ENCODE peak calls at places on chromosome 3, in eight cellular contexts. F is heart left ventricle, L is right atrium auricular region, D is suprapubic skin, M is kidney, Z is ovary, Q is GM23248, Y is Panc1. K is an unnamed sample. For H3K9me3, the result is how much of the 10 kb centered on the place peaks cover.

GRCh38 chr3:129032716-129033115 is 27.9 kb upstream of the GP9 start:
- DNase-seq in Q (no peak), M (no peak), F (no peak), Y (no peak), D (no peak), L (no peak), Z (no peak), K (no peak)

GRCh38 chr3:148528024-148528423 is 169.7 kb upstream of the AGTR1 start:
- DNase-seq in L (no peak), F (no peak), Z (no peak), M (no peak), Q (peak), Y (no peak), D (no peak), K (no peak)

GRCh38 chr3:167811071-167811470 is 75.5 kb downstream of the SERPINI1 start:
- DNase-seq in Y (no peak), L (no peak), Q (no peak), F (no peak), M (no peak), D (no peak), Z (no peak), K (no peak)

GRCh38 chr3:184567924-184568590 is 6.5 kb downstream of the EPHB3 start:
- DNase-seq in M (no peak), Y (no peak), Z (no peak), D (no peak), L (no peak), Q (peak), F (no peak), K (no peak)

GRCh38 chr3:4983739-4984510 is 4.7 kb downstream of the BHLHE40 start:
- DNase-seq in Q (peak), Z (no peak), L (peak), D (no peak), F (peak), M (peak), Y (no peak), K (peak)

GRCh38 chr3:13484861-13485590 is 4.9 kb downstream of the HDAC11 start:
- DNase-seq in D (no peak), M (peak), F (peak), Y (no peak), L (peak), Q (no peak), Z (peak), K (no peak)

GRCh38 chr3:139353920-139354556 is 10.2 kb downstream of the MRPS22 start:
- DNase-seq in Q (peak), L (no peak), D (no peak), F (no peak), M (no peak), Z (no peak), Y (peak), K (no peak)

GRCh38 chr3:55487376-55488241 is 503 bp upstream of the WNT5A start:
- DNase-seq in L (no peak), F (peak), Z (peak), M (peak), D (no peak), Y (no peak), Q (peak), K (no peak)

GRCh38 chr3:17431477-17432045 is 310.9 kb downstream of the TBC1D5 start:
- DNase-seq in M (no peak), L (no peak), D (no peak), Y (no peak), Q (peak), Z (no peak), F (no peak), K (no peak)

GRCh38 chr3:172561894-172562664 is 38.8 kb upstream of the TNFSF10 start:
- DNase-seq in Z (no peak), D (no peak), M (no peak), F (no peak), Q (no peak), Y (peak), L (no peak), K (no peak)

DNA sequence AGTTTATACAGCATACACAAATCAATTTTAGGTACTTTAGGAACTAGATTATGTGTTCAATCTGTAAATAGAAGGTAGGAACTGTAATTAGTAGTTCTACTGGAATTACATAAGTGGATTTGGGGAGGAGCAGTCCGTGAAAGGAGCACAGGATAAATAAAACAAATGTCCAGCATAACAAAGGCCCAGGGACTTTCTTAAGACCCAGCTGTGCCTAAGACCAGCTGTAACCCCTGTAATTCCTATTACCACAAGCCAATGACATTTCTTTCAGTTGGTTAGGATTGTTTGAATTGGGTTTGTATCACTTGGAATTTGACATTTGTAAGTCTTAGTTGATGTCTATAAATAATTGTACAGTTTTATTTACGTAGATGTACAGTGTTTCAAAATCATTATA is 4.8 kb upstream of the ZBTB20 start:
- DNase-seq in L (no peak), F (no peak), M (no peak), Z (no peak), D (no peak), Y (no peak), Q (no peak), K (no peak)
- H3K9me3 ChIP-seq in L (under half), F (under half), M (under half), Z (under half), D (under half), Y (under half), Q (under half), K (under half)

GRCh38 chr3:42906905-42907183 is 902 bp downstream of the ZNF662 start:
- DNase-seq in D (no peak), Y (no peak), Z (no peak), M (no peak), F (no peak), Q (no peak), L (no peak), K (no peak)
- H3K9me3 ChIP-seq in D (under half), Y (under half), Z (under half), M (under half), F (under half), Q (under half), L (under half), K (under half)

GRCh38 chr3:126102011-126102410 is 18.1 kb upstream of the SLC41A3 start:
- DNase-seq in M (no peak), F (no peak), L (peak), Z (no peak), Y (no peak), D (no peak), Q (no peak), K (no peak)

GRCh38 chr3:126100216-126100615 is 16.3 kb upstream of the SLC41A3 start:
- DNase-seq in L (no peak), Y (no peak), Q (no peak), M (no peak), F (no peak), D (no peak), Z (no peak), K (no peak)

GRCh38 chr3:126100688-126101301 is 16.9 kb upstream of the SLC41A3 start:
- DNase-seq in Z (no peak), F (no peak), M (no peak), Q (peak), Y (no peak), D (no peak), L (no peak), K (peak)

GRCh38 chr3:126101521-126101982 is 17.6 kb upstream of the SLC41A3 start:
- DNase-seq in Y (no peak), Q (no peak), M (no peak), Z (no peak), F (no peak), D (no peak), L (no peak), K (no peak)

GRCh38 chr3:126098391-126098858 is 14.5 kb upstream of the SLC41A3 start:
- DNase-seq in L (no peak), Y (no peak), F (no peak), Z (no peak), D (no peak), Q (no peak), M (no peak), K (no peak)
- H3K9me3 ChIP-seq in L (under half), Y (under half), F (under half), Z (under half), D (under half), Q (under half), M (under half), K (under half)

GRCh38 chr3:163273694-163274093 is 1777.1 kb downstream of the OTOL1 start:
- DNase-seq in Q (no peak), Z (no peak), M (no peak), L (no peak), Y (no peak), F (no peak), D (no peak), K (no peak)
- H3K9me3 ChIP-seq in Q (under half), Z (under half), M (under half), L (under half), Y (under half), F (under half), D (under half), K (under half)

DNA sequence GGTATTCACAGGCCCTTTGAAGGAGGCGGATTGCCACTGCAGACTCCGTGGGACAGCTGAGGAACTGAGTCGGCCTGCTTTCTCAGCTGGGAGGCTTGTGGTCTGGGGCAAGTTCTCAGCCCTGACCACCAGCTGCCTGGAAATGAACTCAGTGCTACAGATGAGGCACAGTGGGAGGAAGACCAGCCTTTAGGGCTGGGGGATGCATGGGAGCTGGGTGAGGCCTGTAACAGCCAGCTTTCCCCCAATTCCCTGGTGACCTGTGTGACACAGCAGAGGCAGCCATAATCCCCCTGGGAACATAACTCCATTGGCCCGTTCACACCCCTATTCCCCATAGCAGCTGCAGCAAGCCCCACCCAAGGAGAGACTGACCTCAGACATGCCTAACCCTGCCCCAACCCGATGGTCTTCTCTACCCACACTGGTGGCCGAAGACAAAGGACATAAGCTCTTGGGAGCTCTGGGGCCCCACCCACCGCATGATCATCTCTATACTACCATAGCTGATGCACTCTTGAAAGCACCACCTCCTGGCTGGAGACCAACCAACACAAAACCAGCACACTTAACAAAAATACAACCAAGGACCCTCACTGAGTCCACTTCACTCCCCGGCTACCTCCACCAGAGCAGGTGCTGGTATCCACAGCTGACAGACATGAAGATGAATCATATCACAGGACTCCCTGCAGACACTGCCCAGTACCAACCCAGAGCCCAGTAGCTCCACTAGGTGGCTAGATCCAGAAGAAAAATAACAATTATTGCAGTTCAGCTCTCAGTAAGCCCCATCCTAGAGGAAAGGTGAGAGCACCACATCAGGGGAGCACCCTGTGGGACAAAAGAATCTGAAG is 24.9 kb downstream of the ZMAT3 start:
- DNase-seq in D (no peak), Q (peak), M (no peak), Z (no peak), L (no peak), Y (no peak), F (no peak), K (no peak)
- H3K9me3 ChIP-seq in D (under half), Q (under half), M (under half), Z (under half), L (under half), Y (under half), F (under half), K (under half)

GRCh38 chr3:177629276-177629675 is 432.0 kb upstream of the TBL1XR1 start:
- DNase-seq in Z (no peak), Q (no peak), D (no peak), M (no peak), L (no peak), F (no peak), Y (no peak), K (no peak)
- H3K9me3 ChIP-seq in Z (under half), Q (under half), D (under half), M (under half), L (under half), F (under half), Y (under half), K (under half)